ENCODE peak calls at places on chromosomes 12 and 14, in six cellular contexts. A is T-helper 2 cell, S is AG09309, M is RPMI7951, J is astrocyte, W is fibroblast of lung. B is an unnamed sample.
A peak's percentile ranks its signal among the peaks of the same experiment; 100 is the strongest.

GRCh38 chr12:1305063-1305434 is 289.3 kb downstream of the FBXL14 start:
- DNase-seq in A (no peak), S (no peak), M (no peak), J (no peak), W (no peak), B (no peak)

GRCh38 chr12:59459966-59460365 is 135.9 kb upstream of the SLC16A7 start:
- DNase-seq in A (no peak), S (no peak), M (no peak), J (peak; percentile 60), W (peak; percentile 21), B (no peak)

GRCh38 chr12:51865470-51865745 is 16.9 kb upstream of the FIGNL2 start:
- DNase-seq in A (no peak), S (no peak), M (no peak), J (no peak), W (no peak), B (no peak)

GRCh38 chr14:72457641-72458040 is 436.3 kb downstream of the DPF3 start:
- DNase-seq in A (no peak), S (peak; percentile 70), M (peak; percentile 73), J (peak; percentile 88), W (peak; percentile 63), B (no peak)

GRCh38 chr12:59871779-59872178 is 275.9 kb downstream of the SLC16A7 start:
- DNase-seq in A (no peak), S (no peak), M (no peak), J (no peak), W (no peak), B (no peak)

GRCh38 chr14:71466942-71467341 is 465.3 kb upstream of the RGS6 start:
- DNase-seq in A (no peak), S (no peak), M (no peak), J (no peak), W (no peak), B (no peak)

GRCh38 chr12:21500786-21501257 is 613 bp downstream of the RECQL start:
- DNase-seq in A (no peak), S (no peak), M (no peak), J (no peak), W (no peak), B (no peak)

GRCh38 chr14:34460841-34461240 is 1.2 kb downstream of the SPTSSA start:
- DNase-seq in A (no peak), S (no peak), M (no peak), J (peak; percentile 85), W (peak; percentile 45), B (no peak)

GRCh38 chr12:106594447-106594846 is 11.6 kb downstream of the RFX4 start:
- DNase-seq in A (no peak), S (no peak), M (no peak), J (no peak), W (no peak), B (no peak)

GRCh38 chr14:93239869-93240677 is 33.0 kb downstream of the UBR7 start:
- DNase-seq in A (no peak), S (peak; percentile 7), M (peak; percentile 33), J (peak; percentile 73), W (peak; percentile 78), B (no peak)

GRCh38 chr14:26138764-26139445 is 458.9 kb downstream of the NOVA1 start:
- DNase-seq in A (no peak), S (no peak), M (no peak), J (peak; percentile 4), W (peak; percentile 8), B (no peak)